ENCODE peak calls at places on chromosomes 7 and 10, in seven cellular contexts. F is GM23248, H is fibroblast of lung, D is osteoblast, B is GM23338, K is IMR-90, Z is DND-41. W is an unnamed sample.

GRCh38 chr10:112307631-112308502 is 24.7 kb downstream of the TECTB start:
- DNase-seq in D (peak), F (peak), Z (peak), H (peak), K (peak), B (peak), W (peak)

GRCh38 chr7:43668035-43668434 is 61.3 kb downstream of the COA1 start:
- DNase-seq in K (no peak), B (no peak), F (no peak), H (no peak), Z (no peak), D (no peak), W (no peak)

GRCh38 chr10:34520084-34520483 is 295.0 kb downstream of the PARD3 start:
- DNase-seq in Z (no peak), D (no peak), H (peak), K (no peak), F (no peak), B (no peak), W (no peak)

GRCh38 chr7:471866-472639 is 47.6 kb downstream of the PDGFA start:
- DNase-seq in F (peak), K (peak), Z (no peak), H (peak), D (peak), B (no peak), W (no peak)

GRCh38 chr10:23172429-23172828 is 19.7 kb upstream of the PTF1A start:
- DNase-seq in B (peak), Z (no peak), F (no peak), K (no peak), D (peak), H (no peak), W (no peak)

GRCh38 chr7:115146148-115146547 is 224.3 kb downstream of the MDFIC start:
- DNase-seq in K (no peak), F (no peak), Z (no peak), B (no peak), H (no peak), D (no peak), W (no peak)

GRCh38 chr7:6489612-6490011 is 41.9 kb upstream of the DAGLB start:
- DNase-seq in F (peak), K (no peak), D (no peak), B (peak), Z (no peak), H (no peak), W (peak)

GRCh38 chr7:47291461-47292051 is 290.4 kb downstream of the TNS3 start:
- DNase-seq in D (peak), K (peak), H (peak), F (peak), Z (no peak), B (no peak), W (no peak)

GRCh38 chr10:102152545-102152890 is 329 bp downstream of the NOLC1 start:
- DNase-seq in B (no peak), Z (peak), H (peak), D (no peak), K (peak), F (peak), W (no peak)

GRCh38 chr7:43004076-43004475 is 71.9 kb downstream of the MRPL32 start:
- DNase-seq in H (peak), F (no peak), Z (peak), D (no peak), B (no peak), K (no peak), W (peak)

GRCh38 chr10:113612154-113612553 is 51.7 kb downstream of the NRAP start:
- DNase-seq in H (no peak), K (no peak), F (no peak), Z (no peak), D (no peak), B (no peak), W (no peak)

GRCh38 chr10:131199646-131200045 is 111.9 kb downstream of the TCERG1L start:
- DNase-seq in H (no peak), F (no peak), K (no peak), Z (no peak), B (no peak), D (no peak), W (no peak)

GRCh38 chr7:1694981-1695511 is 25.0 kb downstream of the ELFN1 start:
- DNase-seq in K (no peak), H (no peak), B (no peak), Z (no peak), D (no peak), F (no peak), W (no peak)

GRCh38 chr10:88592425-88592824 is 5.9 kb downstream of the LIPJ start:
- DNase-seq in Z (no peak), H (no peak), F (peak), D (no peak), B (no peak), K (no peak), W (no peak)

GRCh38 chr7:84274029-84274638 is 79.5 kb upstream of the SEMA3A start:
- DNase-seq in Z (no peak), D (no peak), B (peak), H (peak), K (peak), F (no peak), W (peak)

GRCh38 chr10:103481974-103482531 is 3.0 kb upstream of the CALHM3 start:
- DNase-seq in B (peak), H (peak), F (peak), K (peak), Z (peak), D (peak), W (peak)

DNA sequence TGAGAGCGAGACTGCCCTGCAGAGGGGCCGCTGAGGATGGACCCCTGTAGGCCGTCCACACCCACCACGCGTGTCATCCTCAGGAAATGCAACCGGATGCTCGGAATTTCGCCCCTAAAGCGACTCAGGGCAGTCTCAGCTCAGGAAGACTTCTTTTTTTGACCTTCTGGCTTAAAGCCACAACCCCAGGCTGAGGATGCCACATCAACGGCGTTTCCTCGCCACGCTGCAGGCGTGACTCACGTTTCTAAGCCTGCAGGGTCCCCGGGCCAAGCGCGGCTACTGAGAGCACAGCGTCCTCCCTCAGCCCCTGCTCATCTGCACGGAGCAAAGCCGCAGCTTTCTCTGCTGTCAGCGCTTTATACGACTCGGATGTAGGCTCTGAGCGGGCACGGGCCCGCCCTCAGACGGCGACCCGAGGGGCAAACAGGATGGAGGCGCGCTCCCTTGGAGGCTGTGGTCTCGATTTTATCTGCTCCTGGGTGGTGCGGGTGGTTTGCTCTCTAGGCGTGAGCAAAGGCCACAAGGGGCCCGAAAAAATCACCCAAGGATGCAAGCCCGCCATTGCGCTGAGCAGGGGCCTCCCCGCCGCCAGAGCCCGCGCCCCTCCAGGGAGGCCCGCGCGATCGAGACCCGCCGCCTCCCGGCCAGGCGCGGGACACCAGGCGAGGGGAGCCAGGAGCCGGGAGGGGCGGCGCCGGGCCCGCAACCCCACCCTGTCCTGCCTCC is 726 bp upstream of the INSIG1 start:
- DNase-seq in D (peak), K (peak), H (peak), F (peak), B (peak), Z (peak), W (peak)
- H2AFZ ChIP-seq in D (peak), K (peak), H (no peak), F (peak), B (no peak), Z (peak), W (peak)

GRCh38 chr10:71982269-71983178 is 18.3 kb downstream of the CHST3 start:
- DNase-seq in H (no peak), Z (no peak), K (no peak), D (no peak), B (no peak), F (no peak), W (no peak)
- H3K27ac ChIP-seq in H (no peak), Z (no peak), K (no peak), D (peak), B (no peak), F (peak), W (no peak)

GRCh38 chr7:88967432-88967831 is 171.9 kb upstream of the TEX47 start:
- DNase-seq in D (no peak), Z (no peak), H (no peak), F (no peak), B (no peak), K (no peak), W (no peak)
- H2AFZ ChIP-seq in D (no peak), Z (no peak), H (no peak), F (no peak), B (no peak), K (no peak), W (no peak)

GRCh38 chr10:133278577-133279265 is 2.1 kb upstream of the ADAM8 start:
- DNase-seq in B (no peak), F (no peak), H (peak), K (peak), D (peak), Z (no peak), W (peak)

GRCh38 chr10:133277277-133277992 is 767 bp upstream of the ADAM8 start:
- DNase-seq in F (no peak), B (no peak), K (no peak), H (no peak), Z (no peak), D (peak), W (peak)

GRCh38 chr10:133279266-133279960 is 2.7 kb upstream of the ADAM8 start:
- DNase-seq in F (no peak), K (no peak), B (no peak), D (peak), H (no peak), Z (no peak), W (peak)

GRCh38 chr10:133276435-133277201 is at the start of gene ADAM8:
- DNase-seq in H (no peak), B (peak), Z (no peak), F (peak), D (peak), K (no peak), W (peak)

DNA sequence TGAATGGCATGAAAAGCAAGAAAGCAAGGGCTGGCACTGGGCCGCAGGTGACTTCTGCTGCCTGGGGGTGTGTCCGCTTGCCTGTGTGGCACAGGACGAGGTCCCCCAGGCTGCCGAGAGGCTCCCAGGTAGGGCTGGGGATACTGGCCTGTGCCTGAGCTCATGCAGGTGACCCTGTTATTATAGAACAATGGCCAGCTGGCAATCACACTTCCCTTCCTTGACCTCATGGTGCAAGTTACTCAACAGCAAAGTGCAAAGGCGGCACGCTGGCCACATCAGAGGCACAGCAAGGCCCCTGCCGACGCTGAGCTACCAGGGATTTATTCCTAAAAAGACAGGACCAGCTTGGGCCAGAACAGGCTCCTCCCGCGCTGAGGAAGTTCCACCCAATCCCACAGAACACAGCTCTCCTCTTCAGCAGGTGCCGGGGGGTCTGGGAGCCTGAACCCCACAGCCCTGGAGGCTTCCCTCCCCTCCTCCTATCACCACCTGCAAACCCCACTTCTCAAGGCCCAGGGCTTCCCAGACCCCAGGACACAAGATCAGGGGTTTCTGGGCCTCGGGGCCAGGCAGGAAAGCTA is 1.4 kb upstream of the ADAM8 start:
- DNase-seq in H (no peak), F (no peak), K (no peak), Z (no peak), D (peak), B (no peak), W (peak)
- H3K27ac ChIP-seq in H (no peak), F (no peak), K (no peak), Z (no peak), D (no peak), B (no peak), W (peak)

GRCh38 chr7:54546081-54546985 is 4.2 kb downstream of the VSTM2A start:
- DNase-seq in Z (no peak), D (peak), K (no peak), B (peak), F (no peak), H (no peak), W (peak)
- H2AFZ ChIP-seq in Z (no peak), D (no peak), K (peak), B (peak), F (no peak), H (no peak), W (peak)